ENCODE peak calls at places on chromosomes 7 and 10, in four cellular contexts. D is OCI-LY7, Q is GM03348, H is germinal center. J is an unnamed sample.

GRCh38 chr7:55546826-55547225 is 25.5 kb downstream of the VOPP1 start:
- DNase-seq in H (no peak), D (no peak), Q (peak; percentile 85), J (peak; percentile 61)

GRCh38 chr10:131202964-131203363 is 108.6 kb downstream of the TCERG1L start:
- DNase-seq in Q (no peak), D (no peak), H (no peak), J (no peak)

GRCh38 chr10:78520737-78521430 is 487.2 kb downstream of the RPS24 start:
- DNase-seq in H (no peak), Q (peak; percentile 30), D (peak; percentile 9), J (no peak)

GRCh38 chr7:156668130-156668741 is 27.7 kb downstream of the RNF32 start:
- DNase-seq in Q (no peak), H (no peak), D (no peak), J (no peak)

GRCh38 chr10:218753-219152 is 83.5 kb downstream of the ZMYND11 start:
- DNase-seq in H (no peak), Q (peak; percentile 42), D (no peak), J (no peak)

GRCh38 chr7:43516581-43517342 is 66.1 kb upstream of the STK17A start:
- DNase-seq in Q (no peak), H (no peak), D (no peak), J (no peak)

GRCh38 chr7:141697211-141697871 is 4.6 kb downstream of the DENND11 start:
- DNase-seq in H (no peak), D (no peak), Q (no peak), J (no peak)

GRCh38 chr7:636396-636795 is 90.1 kb upstream of the DNAAF5 start:
- DNase-seq in H (no peak), Q (peak; percentile 68), D (no peak), J (peak; percentile 81)

GRCh38 chr7:102287465-102288146 is 938 bp downstream of the SH2B2 start:
- DNase-seq in D (peak; percentile 73), H (peak; percentile 48), Q (peak; percentile 73), J (peak; percentile 50)

GRCh38 chr7:44531421-44532380 is 9.4 kb downstream of the NPC1L1 start:
- DNase-seq in Q (peak; percentile 3), H (no peak), D (no peak), J (no peak)

GRCh38 chr10:100537475-100537874 is 1.7 kb downstream of the HIF1AN start:
- DNase-seq in Q (no peak), D (no peak), H (no peak), J (no peak)

GRCh38 chr7:91242097-91242846 is 22.0 kb upstream of the FZD1 start:
- DNase-seq in H (no peak), D (no peak), Q (peak; percentile 57), J (no peak)

GRCh38 chr10:62850646-62851045 is 34.5 kb upstream of the EGR2 start:
- DNase-seq in H (no peak), Q (no peak), D (peak; percentile 8), J (no peak)

GRCh38 chr7:90520484-90520883 is 51.0 kb downstream of the PTTG1IP2 start:
- DNase-seq in Q (no peak), H (no peak), D (no peak), J (no peak)

GRCh38 chr10:127736222-127736914 is 617 bp upstream of the FOXI2 start:
- DNase-seq in H (no peak), Q (no peak), D (no peak), J (no peak)

GRCh38 chr7:90459888-90460287 is 9.6 kb upstream of the PTTG1IP2 start:
- DNase-seq in H (no peak), D (peak; percentile 5), Q (peak; percentile 42), J (no peak)

GRCh38 chr10:51117794-51118193 is 43.5 kb downstream of the PRKG1 start:
- DNase-seq in D (no peak), Q (no peak), H (no peak), J (no peak)

J was measured in testis.